ENCODE peak calls at places on chromosomes 16 and 17, in eight cellular contexts. U, T, W, L, Y, A, N and K are unnamed samples.

GRCh38 chr17:9763643-9764042 is 27.7 kb downstream of the DHRS7C start:
- DNase-seq in W (no peak), Y (no peak), U (no peak), A (no peak), T (no peak), L (no peak), N (no peak), K (no peak)

GRCh38 chr16:81994485-81994884 is 16.8 kb downstream of the SDR42E1 start:
- DNase-seq in W (no peak), U (no peak), Y (peak), A (peak), N (no peak), L (no peak), T (no peak), K (no peak)

GRCh38 chr16:19872935-19873334 is 11.7 kb downstream of the GPRC5B start:
- DNase-seq in Y (no peak), T (no peak), A (no peak), L (no peak), U (no peak), W (no peak), N (no peak), K (no peak)

GRCh38 chr16:25107466-25107792 is 4.1 kb upstream of the LCMT1 start:
- DNase-seq in N (no peak), L (no peak), W (no peak), A (no peak), U (no peak), Y (no peak), T (no peak), K (no peak)

GRCh38 chr16:72905581-72905980 is 142.3 kb downstream of the ZFHX3 start:
- DNase-seq in N (no peak), T (no peak), A (no peak), W (no peak), L (peak), U (no peak), Y (no peak), K (no peak)

GRCh38 chr16:9139965-9140364 is 48.5 kb downstream of the HAPSTR1 start:
- DNase-seq in A (peak), L (peak), Y (peak), N (no peak), T (no peak), W (no peak), U (no peak), K (no peak)

GRCh38 chr16:89847056-89847929 is 19.0 kb downstream of the SPIRE2 start:
- DNase-seq in U (no peak), N (no peak), L (no peak), W (no peak), Y (no peak), T (no peak), A (no peak), K (no peak)

GRCh38 chr17:83137523-83137922 is 58.1 kb downstream of the METRNL start:
- DNase-seq in U (no peak), Y (no peak), W (no peak), T (no peak), A (no peak), L (no peak), N (no peak), K (no peak)

GRCh38 chr17:7557825-7558543 is 566 bp upstream of the TNFSF13 start:
- DNase-seq in A (peak), N (no peak), Y (no peak), W (no peak), L (peak), T (no peak), U (no peak), K (no peak)

GRCh38 chr16:11610580-11610979 is 23.9 kb upstream of the LITAF start:
- DNase-seq in A (no peak), Y (no peak), N (no peak), W (no peak), T (no peak), U (no peak), L (no peak), K (no peak)

GRCh38 chr16:24990803-24991202 is 24.4 kb downstream of the ARHGAP17 start:
- DNase-seq in A (no peak), L (no peak), W (no peak), T (no peak), N (no peak), U (no peak), Y (no peak), K (no peak)

GRCh38 chr17:81323411-81323868 is 28.3 kb upstream of the SLC38A10 start:
- DNase-seq in T (no peak), U (no peak), L (no peak), N (no peak), A (no peak), Y (no peak), W (no peak), K (no peak)

GRCh38 chr17:31310877-31311276 is 3.0 kb downstream of the EVI2B start:
- DNase-seq in Y (no peak), L (no peak), N (no peak), W (no peak), A (no peak), T (no peak), U (no peak), K (no peak)

GRCh38 chr16:81606039-81606438 is 161.4 kb downstream of the CMIP start:
- DNase-seq in T (no peak), Y (no peak), W (no peak), L (no peak), U (no peak), A (no peak), N (no peak), K (no peak)

GRCh38 chr16:81945665-81946064 is 65.6 kb downstream of the SDR42E1 start:
- DNase-seq in L (peak), N (no peak), A (no peak), U (no peak), W (no peak), Y (no peak), T (no peak), K (no peak)